ENCODE peak calls at places on chromosomes 1 and 21, in six cellular contexts. One of them, this sample, is unnamed.

GRCh38 chr1:227921461-227922185 is 26.1 kb downstream of the WNT9A start:
- DNase-seq in glutamatergic neuron: peak; percentile 22
- DNase-seq in AG09319: no peak
- DNase-seq in endothelial cell: no peak
- DNase-seq in dorsolateral prefrontal cortex: no peak
- DNase-seq in CD4-positive, alpha-beta T cell: no peak
- DNase-seq in this sample: no peak

GRCh38 chr1:160017592-160017991 is 14.2 kb downstream of the PIGM start:
- DNase-seq in glutamatergic neuron: no peak
- DNase-seq in AG09319: no peak
- DNase-seq in endothelial cell: no peak
- DNase-seq in dorsolateral prefrontal cortex: no peak
- DNase-seq in CD4-positive, alpha-beta T cell: no peak
- DNase-seq in this sample: no peak

GRCh38 chr1:229572286-229572685 is 13.8 kb upstream of the ABCB10 start:
- DNase-seq in glutamatergic neuron: no peak
- DNase-seq in AG09319: no peak
- DNase-seq in endothelial cell: no peak
- DNase-seq in dorsolateral prefrontal cortex: no peak
- DNase-seq in CD4-positive, alpha-beta T cell: no peak
- DNase-seq in this sample: no peak

GRCh38 chr1:32702599-32703478 is at the start of gene SYNC:
- DNase-seq in glutamatergic neuron: peak; percentile 44
- DNase-seq in AG09319: peak; percentile 45
- DNase-seq in endothelial cell: peak; percentile 18
- DNase-seq in dorsolateral prefrontal cortex: no peak
- DNase-seq in CD4-positive, alpha-beta T cell: no peak
- DNase-seq in this sample: peak; percentile 66

GRCh38 chr1:51464828-51465227 is 54.2 kb downstream of the EPS15 start:
- DNase-seq in glutamatergic neuron: no peak
- DNase-seq in AG09319: no peak
- DNase-seq in endothelial cell: no peak
- DNase-seq in dorsolateral prefrontal cortex: no peak
- DNase-seq in CD4-positive, alpha-beta T cell: no peak
- DNase-seq in this sample: no peak

GRCh38 chr1:203992440-203992839 is 80.5 kb upstream of the SOX13 start:
- DNase-seq in glutamatergic neuron: no peak
- DNase-seq in AG09319: no peak
- DNase-seq in endothelial cell: no peak
- DNase-seq in dorsolateral prefrontal cortex: no peak
- DNase-seq in CD4-positive, alpha-beta T cell: no peak
- DNase-seq in this sample: no peak

GRCh38 chr1:27366411-27367159 is at the start of gene MAP3K6:
- DNase-seq in glutamatergic neuron: peak; percentile 73
- DNase-seq in AG09319: peak; percentile 45
- DNase-seq in endothelial cell: peak; percentile 79
- DNase-seq in dorsolateral prefrontal cortex: peak; percentile 56
- DNase-seq in CD4-positive, alpha-beta T cell: no peak
- DNase-seq in this sample: peak; percentile 71

GRCh38 chr1:153100241-153100640 is 5.9 kb upstream of the SPRR2E start:
- DNase-seq in glutamatergic neuron: no peak
- DNase-seq in AG09319: no peak
- DNase-seq in endothelial cell: no peak
- DNase-seq in dorsolateral prefrontal cortex: no peak
- DNase-seq in CD4-positive, alpha-beta T cell: no peak
- DNase-seq in this sample: no peak

GRCh38 chr1:75855010-75855409 is 58.3 kb downstream of the MSH4 start:
- DNase-seq in glutamatergic neuron: no peak
- DNase-seq in AG09319: peak; percentile 31
- DNase-seq in endothelial cell: no peak
- DNase-seq in dorsolateral prefrontal cortex: no peak
- DNase-seq in CD4-positive, alpha-beta T cell: no peak
- DNase-seq in this sample: no peak

GRCh38 chr1:171484760-171485374 is 463 bp upstream of the PRRC2C start:
- DNase-seq in glutamatergic neuron: no peak
- DNase-seq in AG09319: no peak
- DNase-seq in endothelial cell: no peak
- DNase-seq in dorsolateral prefrontal cortex: no peak
- DNase-seq in CD4-positive, alpha-beta T cell: no peak
- DNase-seq in this sample: no peak

GRCh38 chr21:36255650-36256047 is 64.3 kb upstream of the MORC3 start:
- DNase-seq in glutamatergic neuron: no peak
- DNase-seq in AG09319: no peak
- DNase-seq in endothelial cell: no peak
- DNase-seq in dorsolateral prefrontal cortex: no peak
- DNase-seq in CD4-positive, alpha-beta T cell: no peak
- DNase-seq in this sample: no peak

GRCh38 chr1:214107322-214108096 is 119.7 kb downstream of the PROX1 start:
- DNase-seq in glutamatergic neuron: no peak
- DNase-seq in AG09319: no peak
- DNase-seq in endothelial cell: no peak
- DNase-seq in dorsolateral prefrontal cortex: no peak
- DNase-seq in CD4-positive, alpha-beta T cell: no peak
- DNase-seq in this sample: no peak

GRCh38 chr1:2373551-2374259 is 17.6 kb downstream of the MORN1 start:
- DNase-seq in glutamatergic neuron: no peak
- DNase-seq in AG09319: no peak
- DNase-seq in endothelial cell: no peak
- DNase-seq in dorsolateral prefrontal cortex: no peak
- DNase-seq in CD4-positive, alpha-beta T cell: no peak
- DNase-seq in this sample: no peak
- TF ChIP-seq CTCF in glutamatergic neuron: no peak
- TF ChIP-seq CTCF in AG09319: no peak
- TF ChIP-seq CTCF in endothelial cell: no peak
- TF ChIP-seq CTCF in dorsolateral prefrontal cortex: no peak
- TF ChIP-seq CTCF in CD4-positive, alpha-beta T cell: no peak
- TF ChIP-seq CTCF in this sample: no peak

DNA sequence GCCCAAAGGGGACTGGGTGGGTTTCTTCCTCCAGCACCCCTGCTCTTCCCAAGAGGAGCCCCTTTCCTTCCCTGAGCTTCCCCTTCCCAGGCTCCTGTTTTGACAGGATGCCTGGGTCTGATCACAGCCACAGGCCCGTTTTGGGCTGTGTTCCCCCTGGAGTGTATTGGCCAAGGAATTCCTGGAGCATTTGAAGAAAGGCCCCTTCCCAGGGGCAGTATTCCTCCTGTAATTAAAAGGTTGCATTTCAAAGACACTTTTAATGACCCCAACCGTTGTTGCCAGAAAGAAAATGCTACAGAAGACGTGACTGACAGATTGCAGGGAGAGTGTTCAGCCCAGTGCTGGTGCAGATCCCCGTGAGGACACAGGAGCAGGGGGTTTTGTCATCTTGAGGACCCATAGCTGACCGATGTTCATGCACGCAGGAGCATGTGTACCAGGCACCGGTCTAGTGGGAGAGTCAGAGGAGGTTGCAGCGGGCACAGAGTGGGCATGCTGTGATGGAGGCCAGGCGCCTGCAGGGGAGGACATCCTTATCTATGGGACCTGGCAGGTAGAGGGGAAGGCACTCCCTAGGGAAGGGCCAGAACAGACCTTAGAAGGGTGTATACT is 19.3 kb upstream of the LBR start:
- DNase-seq in glutamatergic neuron: no peak
- DNase-seq in AG09319: no peak
- DNase-seq in endothelial cell: no peak
- DNase-seq in dorsolateral prefrontal cortex: no peak
- DNase-seq in CD4-positive, alpha-beta T cell: no peak
- DNase-seq in this sample: no peak
- TF ChIP-seq CTCF in glutamatergic neuron: no peak
- TF ChIP-seq CTCF in AG09319: no peak
- TF ChIP-seq CTCF in endothelial cell: no peak
- TF ChIP-seq CTCF in dorsolateral prefrontal cortex: no peak
- TF ChIP-seq CTCF in CD4-positive, alpha-beta T cell: no peak
- TF ChIP-seq CTCF in this sample: no peak

GRCh38 chr1:185046639-185047038 is 1.3 kb downstream of the RNF2 start:
- DNase-seq in glutamatergic neuron: no peak
- DNase-seq in AG09319: no peak
- DNase-seq in endothelial cell: no peak
- DNase-seq in dorsolateral prefrontal cortex: no peak
- DNase-seq in CD4-positive, alpha-beta T cell: no peak
- DNase-seq in this sample: no peak

GRCh38 chr1:185041742-185042141 is 3.6 kb upstream of the RNF2 start:
- DNase-seq in glutamatergic neuron: no peak
- DNase-seq in AG09319: no peak
- DNase-seq in endothelial cell: no peak
- DNase-seq in dorsolateral prefrontal cortex: no peak
- DNase-seq in CD4-positive, alpha-beta T cell: no peak
- DNase-seq in this sample: no peak

GRCh38 chr1:185044387-185044786 is 971 bp upstream of the RNF2 start:
- DNase-seq in glutamatergic neuron: no peak
- DNase-seq in AG09319: no peak
- DNase-seq in endothelial cell: no peak
- DNase-seq in dorsolateral prefrontal cortex: no peak
- DNase-seq in CD4-positive, alpha-beta T cell: no peak
- DNase-seq in this sample: no peak

GRCh38 chr1:185045793-185046441 is 559 bp downstream of the RNF2 start:
- DNase-seq in glutamatergic neuron: peak; percentile 65
- DNase-seq in AG09319: no peak
- DNase-seq in endothelial cell: peak; percentile 62
- DNase-seq in dorsolateral prefrontal cortex: peak; percentile 29
- DNase-seq in CD4-positive, alpha-beta T cell: peak; percentile 4
- DNase-seq in this sample: peak; percentile 71

GRCh38 chr1:185044981-185045792 is at the start of gene RNF2:
- DNase-seq in glutamatergic neuron: peak; percentile 89
- DNase-seq in AG09319: peak; percentile 25
- DNase-seq in endothelial cell: peak; percentile 82
- DNase-seq in dorsolateral prefrontal cortex: peak; percentile 83
- DNase-seq in CD4-positive, alpha-beta T cell: peak; percentile 76
- DNase-seq in this sample: peak; percentile 85
- TF ChIP-seq CTCF in glutamatergic neuron: no peak
- TF ChIP-seq CTCF in AG09319: no peak
- TF ChIP-seq CTCF in endothelial cell: no peak
- TF ChIP-seq CTCF in dorsolateral prefrontal cortex: no peak
- TF ChIP-seq CTCF in CD4-positive, alpha-beta T cell: peak; percentile 15
- TF ChIP-seq CTCF in this sample: no peak

DNA sequence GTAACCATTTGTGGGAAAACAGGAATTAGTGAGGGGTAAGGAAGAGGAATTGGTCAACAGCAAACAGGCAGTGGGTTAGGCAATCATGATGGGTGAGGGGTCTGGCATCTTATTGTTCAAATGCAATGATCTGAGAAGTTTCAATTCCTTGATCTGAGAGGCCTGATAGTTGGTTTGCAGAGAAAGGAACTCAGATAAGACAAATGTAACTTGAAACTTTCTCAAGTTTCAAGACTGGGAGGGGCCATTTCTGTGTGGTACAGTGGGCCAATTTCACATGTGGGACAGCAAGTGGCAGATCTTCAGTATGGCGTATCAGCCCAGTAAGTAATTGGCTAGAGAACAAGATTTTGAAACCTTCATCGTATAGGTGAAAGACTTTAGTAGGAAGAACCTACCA is 102.5 kb downstream of the XPR1 start:
- DNase-seq in glutamatergic neuron: no peak
- DNase-seq in AG09319: no peak
- DNase-seq in endothelial cell: no peak
- DNase-seq in dorsolateral prefrontal cortex: no peak
- DNase-seq in CD4-positive, alpha-beta T cell: no peak
- DNase-seq in this sample: no peak
- TF ChIP-seq CTCF in glutamatergic neuron: no peak
- TF ChIP-seq CTCF in AG09319: no peak
- TF ChIP-seq CTCF in endothelial cell: no peak
- TF ChIP-seq CTCF in dorsolateral prefrontal cortex: no peak
- TF ChIP-seq CTCF in CD4-positive, alpha-beta T cell: no peak
- TF ChIP-seq CTCF in this sample: no peak

GRCh38 chr1:20109223-20109856 is 10.0 kb downstream of the PLA2G2D start:
- DNase-seq in glutamatergic neuron: no peak
- DNase-seq in AG09319: no peak
- DNase-seq in endothelial cell: no peak
- DNase-seq in dorsolateral prefrontal cortex: no peak
- DNase-seq in CD4-positive, alpha-beta T cell: no peak
- DNase-seq in this sample: no peak
- TF ChIP-seq CTCF in glutamatergic neuron: no peak
- TF ChIP-seq CTCF in AG09319: no peak
- TF ChIP-seq CTCF in endothelial cell: no peak
- TF ChIP-seq CTCF in dorsolateral prefrontal cortex: no peak
- TF ChIP-seq CTCF in CD4-positive, alpha-beta T cell: no peak
- TF ChIP-seq CTCF in this sample: no peak

DNA sequence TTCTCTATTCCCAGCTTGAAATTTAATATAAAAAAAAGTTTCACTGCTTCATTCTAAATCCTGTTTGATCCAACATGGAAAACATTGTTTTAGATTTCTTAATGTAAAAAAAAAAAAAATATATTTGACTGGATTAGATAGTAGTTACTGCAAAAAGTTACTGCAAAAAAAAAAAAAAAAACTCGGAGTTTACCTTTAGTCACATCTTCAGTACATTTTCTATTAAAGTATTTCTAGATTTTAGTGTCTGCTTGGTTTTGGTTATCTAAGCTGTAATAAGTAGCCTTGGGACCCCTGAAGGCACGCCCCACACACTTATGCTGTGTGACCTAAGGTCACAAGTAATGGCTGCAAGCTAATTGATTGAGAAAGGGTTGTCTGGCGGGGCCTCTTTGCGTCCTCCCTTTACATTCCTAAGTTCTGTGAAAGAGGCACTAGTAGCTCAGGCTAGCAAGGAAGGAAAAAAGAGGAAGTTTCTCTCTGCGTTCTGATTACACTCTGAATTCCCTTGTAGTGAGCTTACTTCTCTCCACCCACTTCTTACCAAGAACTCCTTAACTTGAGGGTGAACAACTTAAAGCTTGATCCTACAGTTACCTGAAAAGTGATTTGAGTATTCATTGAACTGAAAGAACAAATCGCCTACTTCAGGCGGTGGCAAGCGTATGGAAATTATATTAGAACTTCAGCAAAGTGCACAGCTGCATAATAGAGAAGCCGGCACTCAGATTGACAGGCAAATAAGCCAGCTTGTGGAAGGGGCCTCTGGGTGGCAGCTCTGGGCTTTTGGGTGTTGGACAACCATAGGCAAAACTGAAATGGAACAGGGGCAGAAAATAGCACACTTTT is 464.2 kb downstream of the USP25 start:
- DNase-seq in glutamatergic neuron: no peak
- DNase-seq in AG09319: peak; percentile 47
- DNase-seq in endothelial cell: peak; percentile 26
- DNase-seq in dorsolateral prefrontal cortex: peak; percentile 85
- DNase-seq in CD4-positive, alpha-beta T cell: no peak
- DNase-seq in this sample: peak; percentile 55
- TF ChIP-seq CTCF in glutamatergic neuron: no peak
- TF ChIP-seq CTCF in AG09319: peak; percentile 34
- TF ChIP-seq CTCF in endothelial cell: no peak
- TF ChIP-seq CTCF in dorsolateral prefrontal cortex: peak; percentile 48
- TF ChIP-seq CTCF in CD4-positive, alpha-beta T cell: no peak
- TF ChIP-seq CTCF in this sample: no peak